ENCODE peak calls at places on chromosomes 3 and 15, in five cellular contexts. P is transverse colon, F is sigmoid colon, K is ovary, Z is SK-N-SH. D is an unnamed sample. For H3K4me1, the result is how much of the 10 kb centered on the place peaks cover.

GRCh38 chr3:178203152-178203551 is 333.1 kb upstream of the KCNMB2 start:
- DNase-seq in P (no peak), F (no peak), K (no peak), Z (no peak), D (no peak)

GRCh38 chr3:71010731-71011455 is 572.6 kb downstream of the FOXP1 start:
- DNase-seq in P (no peak), F (no peak), K (no peak), Z (no peak), D (no peak)

GRCh38 chr3:17039579-17039978 is 154.8 kb downstream of the PLCL2 start:
- DNase-seq in P (no peak), F (no peak), K (no peak), Z (no peak), D (no peak)

GRCh38 chr3:3172627-3173026 is 6.9 kb downstream of the CRBN start:
- DNase-seq in P (no peak), F (no peak), K (no peak), Z (no peak), D (no peak)

GRCh38 chr15:98452238-98452637 is 196.1 kb upstream of the IGF1R start:
- DNase-seq in P (no peak), F (no peak), K (no peak), Z (no peak), D (no peak)

GRCh38 chr3:62462097-62462789 is 88.9 kb upstream of the FEZF2 start:
- DNase-seq in P (no peak), F (no peak), K (no peak), Z (no peak), D (no peak)

GRCh38 chr15:45101749-45102148 is 12.2 kb downstream of the DUOX2 start:
- DNase-seq in P (no peak), F (peak), K (no peak), Z (no peak), D (peak)

GRCh38 chr15:35455201-35455600 is 90.8 kb downstream of the DPH6 start:
- DNase-seq in P (no peak), F (no peak), K (no peak), Z (no peak), D (no peak)

GRCh38 chr3:49699281-49699723 is 9.9 kb downstream of the RNF123 start:
- DNase-seq in P (no peak), F (no peak), K (no peak), Z (no peak), D (no peak)

GRCh38 chr3:7144696-7145308 is 283.9 kb downstream of the GRM7 start:
- DNase-seq in P (no peak), F (no peak), K (no peak), Z (peak), D (no peak)

DNA sequence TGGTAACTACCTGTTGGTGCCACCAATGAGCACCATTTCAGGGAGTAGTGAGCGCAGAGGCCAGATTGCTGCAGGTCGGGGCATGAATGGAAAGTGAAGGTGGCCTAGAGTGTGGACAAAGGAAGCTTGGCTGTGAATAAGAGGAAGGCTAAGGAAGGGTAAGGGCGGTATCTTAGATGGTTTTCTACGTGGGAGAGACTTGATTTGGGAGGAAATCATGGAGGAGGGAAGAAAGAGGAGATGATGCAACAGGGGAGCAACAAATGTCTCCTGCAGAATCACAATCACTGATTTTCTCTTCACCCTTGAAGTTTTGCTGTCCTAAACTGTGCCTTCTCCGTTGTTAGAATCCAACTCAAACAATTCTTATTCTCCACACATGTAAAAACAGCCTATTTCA is 21.8 kb downstream of the NME9 start:
- DNase-seq in P (no peak), F (no peak), K (no peak), Z (no peak), D (no peak)
- TF ChIP-seq EP300 in P (no peak), F (no peak), K (no peak), Z (no peak), D (no peak)

GRCh38 chr3:56761023-56761422 is 40.7 kb downstream of the ARHGEF3 start:
- DNase-seq in P (no peak), F (no peak), K (no peak), Z (no peak), D (no peak)
- H3K4me1 ChIP-seq in P (under half), F (under half), K (under half), Z (under half), D (under half)

GRCh38 chr15:25671132-25671531 is 192.0 kb downstream of the ATP10A start:
- DNase-seq in P (no peak), F (peak), K (no peak), Z (no peak), D (no peak)
- H3K27ac ChIP-seq in P (peak), F (peak), K (no peak), Z (no peak), D (no peak)

DNA sequence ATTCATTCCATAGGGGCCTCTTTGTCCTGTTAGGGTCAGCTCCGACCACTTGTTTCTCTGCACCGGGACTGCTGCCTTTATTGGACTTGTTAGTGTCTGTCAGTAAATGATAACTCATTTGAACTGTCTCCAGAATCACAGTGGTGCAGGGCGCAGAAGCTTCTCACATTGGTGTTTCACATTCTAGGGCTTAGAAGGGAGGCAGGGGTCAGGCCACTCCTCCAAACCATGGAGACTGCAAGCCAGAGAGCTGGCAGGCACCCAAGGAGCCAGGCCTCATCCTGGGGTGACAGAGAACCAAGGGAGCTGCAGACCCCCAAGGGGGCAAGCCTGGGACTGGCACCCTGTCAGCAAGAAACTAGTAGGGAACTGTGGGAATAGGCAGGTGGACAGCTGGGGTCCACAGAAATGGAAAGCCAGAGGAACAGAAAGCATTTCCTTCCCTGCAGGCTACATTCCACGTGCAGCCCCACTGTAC is 49.1 kb downstream of the CCNL1 start:
- DNase-seq in P (no peak), F (no peak), K (no peak), Z (no peak), D (no peak)
- TF ChIP-seq EP300 in P (no peak), F (no peak), K (no peak), Z (no peak), D (no peak)

GRCh38 chr15:92884813-92885461 is 15.2 kb upstream of the CHD2 start:
- DNase-seq in P (no peak), F (no peak), K (no peak), Z (no peak), D (no peak)
- H3K4me1 ChIP-seq in P (half or more), F (half or more), K (under half), Z (under half), D (half or more)